ENCODE peak calls at places on chromosomes 16 and 17, in ten cellular contexts. N, I, G, P, R, F, W, V, H and S are unnamed samples.

GRCh38 chr17:42953669-42954068 is 10.6 kb downstream of the AARSD1 start:
- DNase-seq in N (no peak), I (no peak), G (no peak), P (no peak), R (no peak), F (no peak), W (no peak), V (no peak), H (no peak), S (no peak)

GRCh38 chr17:27609606-27610303 is 21.2 kb upstream of the LGALS9 start:
- DNase-seq in N (peak; percentile 94), I (no peak), G (peak; percentile 45), P (no peak), R (no peak), F (no peak), W (peak; percentile 12), V (peak; percentile 11), H (no peak), S (no peak)

GRCh38 chr16:8962393-8963009 is 1.2 kb downstream of the USP7 start:
- DNase-seq in N (no peak), I (no peak), G (peak; percentile 10), P (no peak), R (no peak), F (peak; percentile 52), W (no peak), V (no peak), H (peak; percentile 38), S (peak; percentile 65)

GRCh38 chr17:63142836-63143235 is 176.8 kb downstream of the TANC2 start:
- DNase-seq in N (no peak), I (no peak), G (no peak), P (no peak), R (no peak), F (no peak), W (no peak), V (no peak), H (no peak), S (no peak)

GRCh38 chr16:46991729-46992704 is 18.5 kb upstream of the DNAJA2 start:
- DNase-seq in N (no peak), I (no peak), G (no peak), P (no peak), R (no peak), F (no peak), W (no peak), V (no peak), H (no peak), S (no peak)

GRCh38 chr17:79009397-79010303 is at the start of gene CANT1:
- DNase-seq in N (peak; percentile 70), I (peak; percentile 97), G (peak; percentile 85), P (peak; percentile 68), R (peak; percentile 53), F (peak; percentile 84), W (peak; percentile 76), V (no peak), H (peak; percentile 88), S (peak; percentile 99)

GRCh38 chr17:44333371-44333770 is 8.7 kb upstream of the SLC25A39 start:
- DNase-seq in N (no peak), I (no peak), G (no peak), P (no peak), R (no peak), F (no peak), W (no peak), V (no peak), H (no peak), S (no peak)

GRCh38 chr17:44558349-44559287 is 1.3 kb downstream of the FZD2 start:
- DNase-seq in N (no peak), I (no peak), G (peak; percentile 57), P (no peak), R (no peak), F (no peak), W (no peak), V (no peak), H (no peak), S (no peak)

GRCh38 chr16:28187595-28188004 is 24.2 kb downstream of the XPO6 start:
- DNase-seq in N (no peak), I (no peak), G (no peak), P (no peak), R (no peak), F (no peak), W (no peak), V (no peak), H (no peak), S (no peak)

GRCh38 chr16:84047206-84047605 is 4.6 kb upstream of the SLC38A8 start:
- DNase-seq in N (no peak), I (no peak), G (no peak), P (no peak), R (no peak), F (no peak), W (no peak), V (no peak), H (no peak), S (no peak)

GRCh38 chr16:9527976-9528375 is 436.5 kb downstream of the HAPSTR1 start:
- DNase-seq in N (no peak), I (no peak), G (no peak), P (no peak), R (no peak), F (no peak), W (no peak), V (no peak), H (no peak), S (no peak)

GRCh38 chr17:82787081-82787848 is 35.4 kb downstream of the TBCD start:
- DNase-seq in N (no peak), I (no peak), G (no peak), P (no peak), R (peak; percentile 18), F (no peak), W (peak; percentile 60), V (no peak), H (no peak), S (no peak)

GRCh38 chr17:8366231-8366630 is 10.3 kb downstream of the KRABD2 start:
- DNase-seq in N (peak; percentile 15), I (no peak), G (peak; percentile 87), P (no peak), R (no peak), F (no peak), W (no peak), V (no peak), H (no peak), S (no peak)

GRCh38 chr16:49781401-49781800 is 74.5 kb downstream of the ZNF423 start:
- DNase-seq in N (no peak), I (no peak), G (no peak), P (no peak), R (no peak), F (no peak), W (no peak), V (no peak), H (no peak), S (no peak)

GRCh38 chr17:3558603-3559269 is 1.1 kb upstream of the TRPV3 start:
- DNase-seq in N (peak; percentile 36), I (peak; percentile 75), G (peak; percentile 45), P (no peak), R (no peak), F (peak; percentile 71), W (no peak), V (no peak), H (peak; percentile 59), S (peak; percentile 88)

GRCh38 chr17:10198509-10199249 is at the start of gene GAS7:
- DNase-seq in N (no peak), I (peak; percentile 54), G (peak; percentile 20), P (peak; percentile 43), R (no peak), F (peak; percentile 70), W (peak; percentile 73), V (no peak), H (peak; percentile 8), S (peak; percentile 71)

GRCh38 chr17:59783221-59784016 is 76.0 kb downstream of the VMP1 start:
- DNase-seq in N (peak; percentile 92), I (no peak), G (peak; percentile 75), P (no peak), R (no peak), F (no peak), W (no peak), V (no peak), H (no peak), S (no peak)

GRCh38 chr16:54933281-54934150 is 2.9 kb downstream of the IRX5 start:
- DNase-seq in N (no peak), I (no peak), G (peak; percentile 32), P (no peak), R (no peak), F (no peak), W (no peak), V (no peak), H (no peak), S (no peak)

GRCh38 chr17:56751145-56751743 is 82.5 kb downstream of the C17orf67 start:
- DNase-seq in N (no peak), I (no peak), G (peak; percentile 12), P (no peak), R (no peak), F (no peak), W (no peak), V (no peak), H (no peak), S (no peak)

GRCh38 chr17:11493947-11494346 is 104.3 kb upstream of the DNAH9 start:
- DNase-seq in N (no peak), I (no peak), G (no peak), P (no peak), R (no peak), F (no peak), W (no peak), V (no peak), H (no peak), S (no peak)

GRCh38 chr16:85674828-85675227 is 13.9 kb downstream of the GINS2 start:
- DNase-seq in N (no peak), I (no peak), G (no peak), P (no peak), R (no peak), F (no peak), W (no peak), V (no peak), H (no peak), S (no peak)

GRCh38 chr17:41739661-41740352 is 5.4 kb upstream of the HAP1 start:
- DNase-seq in N (peak; percentile 81), I (no peak), G (peak; percentile 89), P (no peak), R (no peak), F (no peak), W (no peak), V (no peak), H (no peak), S (no peak)